ENCODE peak calls at places on chromosomes 5 and 9, in seven cellular contexts. B is IMR-90, R is right atrium auricular region, C is ovary, P is neural crest cell, M is WTC11, Q is D721Med. T is an unnamed sample.

GRCh38 chr9:126791406-126792230 is 13.2 kb upstream of the ZBTB43 start:
- DNase-seq in B (peak; percentile 76), C (no peak), Q (no peak), R (no peak), P (no peak), M (no peak), T (no peak)

GRCh38 chr9:132973713-132974112 is 4.8 kb upstream of the GFI1B start:
- DNase-seq in R (no peak), Q (no peak), P (no peak), C (no peak), B (peak; percentile 18), M (no peak), T (no peak)

GRCh38 chr9:103941104-103941503 is 153.0 kb upstream of the SMC2 start:
- DNase-seq in B (no peak), P (no peak), R (no peak), C (no peak), M (peak; percentile 51), Q (no peak), T (no peak)

GRCh38 chr5:142013734-142014495 is 1.1 kb upstream of the GNPDA1 start:
- DNase-seq in B (peak; percentile 57), C (no peak), Q (no peak), R (peak; percentile 82), M (no peak), P (no peak), T (no peak)

GRCh38 chr5:43572357-43572756 is 15.5 kb upstream of the PAIP1 start:
- DNase-seq in R (no peak), M (no peak), B (no peak), Q (no peak), P (no peak), C (no peak), T (no peak)

GRCh38 chr5:117054808-117055398 is 480.3 kb upstream of the SEMA6A start:
- DNase-seq in R (no peak), M (no peak), C (no peak), Q (no peak), P (no peak), B (no peak), T (no peak)

GRCh38 chr9:20914556-20914955 is 116.9 kb downstream of the HACD4 start:
- DNase-seq in Q (no peak), R (no peak), B (no peak), C (no peak), M (no peak), P (no peak), T (no peak)

GRCh38 chr5:2714026-2714425 is 37.5 kb downstream of the IRX2 start:
- DNase-seq in R (no peak), Q (no peak), C (no peak), M (no peak), B (no peak), P (no peak), T (no peak)

GRCh38 chr5:133273661-133274596 is 222.1 kb downstream of the HSPA4 start:
- DNase-seq in P (no peak), M (no peak), B (peak; percentile 42), C (no peak), Q (no peak), R (no peak), T (no peak)

GRCh38 chr5:180201051-180201987 is 7.7 kb downstream of the RASGEF1C start:
- DNase-seq in R (no peak), P (peak; percentile 40), C (no peak), M (peak; percentile 83), B (no peak), Q (peak; percentile 94), T (no peak)

GRCh38 chr5:78568212-78568611 is 80.4 kb downstream of the LHFPL2 start:
- DNase-seq in Q (no peak), M (no peak), C (no peak), P (no peak), B (no peak), R (no peak), T (no peak)

GRCh38 chr5:37029436-37029835 is 152.9 kb downstream of the NIPBL start:
- DNase-seq in Q (no peak), B (no peak), C (no peak), M (no peak), R (no peak), P (no peak), T (no peak)

GRCh38 chr9:94084314-94084713 is at the start of gene PTPDC1:
- DNase-seq in C (no peak), R (no peak), Q (no peak), P (peak; percentile 39), M (peak; percentile 78), B (peak; percentile 89), T (no peak)

GRCh38 chr5:172895549-172895948 is 61.5 kb downstream of the ERGIC1 start:
- DNase-seq in Q (no peak), P (no peak), B (no peak), C (no peak), M (no peak), R (no peak), T (no peak)

DNA sequence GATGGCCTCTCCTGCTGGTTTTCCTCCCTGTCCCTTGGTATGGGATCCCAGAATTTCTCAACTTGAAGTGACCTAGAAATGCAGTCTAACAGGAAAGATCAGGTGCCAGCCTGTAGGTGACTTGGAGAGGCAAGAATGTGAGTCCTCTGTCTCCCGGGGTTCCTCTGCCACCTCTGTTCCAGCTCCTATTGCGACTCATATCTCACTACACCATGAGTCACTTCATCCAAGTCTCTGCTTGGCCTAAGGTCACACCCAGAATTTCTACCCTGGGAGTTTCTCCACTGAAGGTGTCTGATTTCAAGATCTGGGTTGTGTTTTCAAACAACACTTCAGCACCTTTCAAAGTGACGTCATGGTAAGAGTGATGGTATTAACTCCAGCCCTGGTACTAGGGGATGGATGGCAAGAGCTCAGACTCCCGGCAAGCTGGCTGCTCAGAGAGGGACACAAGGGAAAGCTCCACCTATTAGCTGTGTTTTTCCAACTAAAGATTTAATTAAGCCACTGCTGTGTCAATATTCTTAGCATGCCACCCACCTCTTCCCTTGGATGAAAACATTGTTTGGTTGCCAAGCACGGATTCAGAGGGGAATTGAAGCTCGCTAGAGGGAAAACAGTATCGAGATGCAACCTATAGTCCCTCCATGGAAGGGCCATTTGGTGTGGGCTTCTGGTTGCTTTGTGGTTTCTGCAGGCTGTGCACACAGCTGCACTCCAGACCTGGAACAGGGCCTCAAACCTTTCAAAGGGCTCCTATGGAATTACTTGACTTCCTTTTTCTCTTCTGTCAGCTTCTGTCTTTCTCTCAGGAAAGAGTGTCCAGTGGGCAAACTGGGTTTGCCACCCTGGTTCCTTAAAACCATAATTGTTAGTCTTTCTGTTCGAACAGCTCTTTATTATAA is 205.7 kb downstream of the GAS1 start:
- DNase-seq in R (peak; percentile 75), P (no peak), B (peak; percentile 68), M (no peak), Q (no peak), C (no peak), T (no peak)
- TF ChIP-seq CTCF in R (no peak), P (no peak), B (no peak), M (no peak), Q (no peak), C (no peak), T (no peak)

DNA sequence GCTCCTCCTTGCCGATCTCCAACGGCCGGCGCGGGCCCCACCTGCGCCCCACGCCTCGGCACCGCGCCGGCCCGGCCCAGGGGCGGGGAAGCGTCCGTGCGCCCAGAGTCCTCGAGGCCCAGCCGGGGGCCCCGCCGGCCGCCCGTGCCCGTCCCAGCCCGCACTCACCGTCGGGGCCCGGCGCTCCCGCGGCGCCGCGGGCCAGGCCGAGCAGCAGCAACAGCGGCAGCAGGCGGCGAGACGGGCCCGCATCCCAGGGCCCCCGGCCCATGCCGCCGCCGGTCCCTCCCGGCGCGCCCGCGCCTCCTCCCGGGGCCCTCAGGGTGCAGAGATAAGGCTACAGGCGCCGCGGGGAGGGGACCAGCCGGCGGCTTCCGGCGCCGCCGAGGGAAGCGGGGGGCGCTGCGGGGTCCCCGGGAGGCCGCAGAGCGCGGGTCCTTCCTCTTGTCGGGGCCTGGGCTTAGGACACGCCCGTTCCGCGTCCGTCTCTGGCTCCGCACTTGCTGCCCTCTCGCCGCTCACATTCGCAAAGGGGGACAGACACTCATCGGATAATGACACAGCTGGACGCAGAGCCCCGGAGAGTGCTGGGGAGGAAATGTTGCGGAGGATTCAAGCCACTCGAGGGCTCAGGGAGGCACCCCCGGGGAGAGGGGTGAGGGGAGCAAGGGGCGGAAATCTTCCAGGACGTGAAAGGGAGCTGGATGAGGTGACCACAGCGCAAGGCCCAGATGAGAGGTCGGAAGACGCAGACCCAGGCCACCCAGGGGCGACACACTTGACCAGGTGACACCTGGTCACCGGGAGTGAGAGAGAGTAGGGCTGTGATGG is at the start of gene SUSD1:
- DNase-seq in Q (peak; percentile 41), M (peak; percentile 37), B (no peak), P (peak; percentile 46), C (peak; percentile 37), R (peak; percentile 64), T (no peak)
- TF ChIP-seq CTCF in Q (no peak), M (no peak), B (no peak), P (no peak), C (no peak), R (no peak), T (no peak)

GRCh38 chr5:75886706-75887105 is 169.5 kb upstream of the POC5 start:
- DNase-seq in M (no peak), C (no peak), R (no peak), B (no peak), P (no peak), Q (no peak), T (no peak)

GRCh38 chr5:75890546-75890945 is 173.3 kb upstream of the POC5 start:
- DNase-seq in B (no peak), Q (no peak), C (no peak), P (no peak), R (no peak), M (no peak), T (no peak)

GRCh38 chr5:75885321-75885720 is 168.1 kb upstream of the POC5 start:
- DNase-seq in B (no peak), P (no peak), Q (no peak), C (no peak), M (no peak), R (no peak), T (no peak)

GRCh38 chr5:75891020-75891419 is 173.8 kb upstream of the POC5 start:
- DNase-seq in Q (no peak), R (no peak), B (no peak), M (no peak), C (no peak), P (no peak), T (no peak)

GRCh38 chr5:75885849-75886596 is 168.8 kb upstream of the POC5 start:
- DNase-seq in M (peak; percentile 34), P (peak; percentile 2), Q (no peak), R (no peak), B (no peak), C (no peak), T (no peak)
- TF ChIP-seq CTCF in M (no peak), P (peak; percentile 40), Q (peak; percentile 56), R (no peak), B (no peak), C (no peak), T (peak; percentile 73)

GRCh38 chr5:170985486-170985885 is 123.7 kb downstream of the RANBP17 start:
- DNase-seq in Q (no peak), B (peak; percentile 10), M (no peak), R (no peak), C (no peak), P (no peak), T (no peak)

GRCh38 chr5:170986598-170986997 is 124.8 kb downstream of the RANBP17 start:
- DNase-seq in B (peak; percentile 42), M (no peak), R (no peak), Q (no peak), P (no peak), C (no peak), T (no peak)
- TF ChIP-seq CTCF in B (peak; percentile 45), M (no peak), R (no peak), Q (peak; percentile 52), P (no peak), C (no peak), T (no peak)

GRCh38 chr9:122356627-122357026 is 14.2 kb upstream of the PTGS1 start:
- DNase-seq in M (peak; percentile 55), P (no peak), R (no peak), C (no peak), Q (no peak), B (no peak), T (no peak)
- TF ChIP-seq CTCF in M (peak; percentile 30), P (peak; percentile 45), R (no peak), C (no peak), Q (no peak), B (peak; percentile 23), T (peak; percentile 47)

T was measured in GM12864.